ENCODE peak calls at places on chromosomes 3 and 15, in ten cellular contexts. One of them, this sample, is unnamed.
A peak's percentile ranks its signal among the peaks of the same experiment; 100 is the strongest.

GRCh38 chr3:153195480-153195879 is 33.5 kb downstream of the RAP2B start:
- DNase-seq in Caco-2: no peak
- DNase-seq in Peyer's patch: no peak
- DNase-seq in fibroblast of pulmonary artery: no peak
- DNase-seq in BJ: no peak
- DNase-seq in mammary epithelial cell: no peak
- DNase-seq in breast epithelium: no peak
- DNase-seq in RWPE2: no peak
- DNase-seq in K562: no peak
- DNase-seq in left ventricle myocardium inferior: no peak
- DNase-seq in this sample: no peak

GRCh38 chr3:130276203-130276803 is 69.2 kb upstream of the COL6A5 start:
- DNase-seq in mammary epithelial cell: peak; percentile 44
- DNase-seq in K562: peak; percentile 56
- DNase-seq in Peyer's patch: no peak
- DNase-seq in Caco-2: peak; percentile 39
- DNase-seq in breast epithelium: no peak
- DNase-seq in fibroblast of pulmonary artery: peak; percentile 77
- DNase-seq in RWPE2: no peak
- DNase-seq in BJ: no peak
- DNase-seq in left ventricle myocardium inferior: no peak
- DNase-seq in this sample: no peak

GRCh38 chr3:170222647-170223541 is 670 bp downstream of the PRKCI start:
- DNase-seq in K562: peak; percentile 76
- DNase-seq in fibroblast of pulmonary artery: peak; percentile 23
- DNase-seq in mammary epithelial cell: peak; percentile 51
- DNase-seq in RWPE2: peak; percentile 55
- DNase-seq in Peyer's patch: no peak
- DNase-seq in Caco-2: no peak
- DNase-seq in breast epithelium: no peak
- DNase-seq in BJ: no peak
- DNase-seq in left ventricle myocardium inferior: no peak
- DNase-seq in this sample: no peak

GRCh38 chr3:186143280-186143679 is 34.4 kb upstream of the ETV5 start:
- DNase-seq in Caco-2: no peak
- DNase-seq in RWPE2: no peak
- DNase-seq in fibroblast of pulmonary artery: no peak
- DNase-seq in mammary epithelial cell: no peak
- DNase-seq in Peyer's patch: no peak
- DNase-seq in breast epithelium: no peak
- DNase-seq in left ventricle myocardium inferior: no peak
- DNase-seq in K562: no peak
- DNase-seq in BJ: no peak
- DNase-seq in this sample: no peak

GRCh38 chr3:5250467-5251195 is 63.1 kb downstream of the EDEM1 start:
- DNase-seq in K562: no peak
- DNase-seq in left ventricle myocardium inferior: no peak
- DNase-seq in Peyer's patch: no peak
- DNase-seq in Caco-2: peak; percentile 6
- DNase-seq in breast epithelium: peak; percentile 20
- DNase-seq in mammary epithelial cell: peak; percentile 29
- DNase-seq in BJ: no peak
- DNase-seq in RWPE2: no peak
- DNase-seq in fibroblast of pulmonary artery: peak; percentile 27
- DNase-seq in this sample: no peak

GRCh38 chr3:185858502-185859225 is 33.8 kb upstream of the IGF2BP2 start:
- DNase-seq in breast epithelium: no peak
- DNase-seq in fibroblast of pulmonary artery: no peak
- DNase-seq in left ventricle myocardium inferior: no peak
- DNase-seq in Peyer's patch: no peak
- DNase-seq in Caco-2: no peak
- DNase-seq in K562: no peak
- DNase-seq in RWPE2: no peak
- DNase-seq in mammary epithelial cell: no peak
- DNase-seq in BJ: no peak
- DNase-seq in this sample: no peak

GRCh38 chr3:159149633-159150032 is 347.8 kb downstream of the MFSD1 start:
- DNase-seq in breast epithelium: no peak
- DNase-seq in K562: no peak
- DNase-seq in Caco-2: no peak
- DNase-seq in left ventricle myocardium inferior: no peak
- DNase-seq in fibroblast of pulmonary artery: no peak
- DNase-seq in BJ: no peak
- DNase-seq in Peyer's patch: no peak
- DNase-seq in mammary epithelial cell: no peak
- DNase-seq in RWPE2: no peak
- DNase-seq in this sample: no peak

GRCh38 chr15:67915374-67916050 is 75.7 kb upstream of the RNU6-1 start:
- DNase-seq in left ventricle myocardium inferior: peak; percentile 56
- DNase-seq in fibroblast of pulmonary artery: peak; percentile 20
- DNase-seq in RWPE2: no peak
- DNase-seq in BJ: no peak
- DNase-seq in mammary epithelial cell: no peak
- DNase-seq in Peyer's patch: no peak
- DNase-seq in Caco-2: peak; percentile 80
- DNase-seq in K562: no peak
- DNase-seq in breast epithelium: peak; percentile 27
- DNase-seq in this sample: no peak

GRCh38 chr15:77507911-77508310 is 87.2 kb downstream of the HMG20A start:
- DNase-seq in mammary epithelial cell: peak; percentile 84
- DNase-seq in Peyer's patch: no peak
- DNase-seq in fibroblast of pulmonary artery: peak; percentile 86
- DNase-seq in Caco-2: no peak
- DNase-seq in BJ: no peak
- DNase-seq in K562: no peak
- DNase-seq in left ventricle myocardium inferior: peak; percentile 71
- DNase-seq in breast epithelium: peak; percentile 69
- DNase-seq in RWPE2: no peak
- DNase-seq in this sample: no peak

GRCh38 chr3:127970966-127971592 is 56.0 kb downstream of the KBTBD12 start:
- DNase-seq in RWPE2: no peak
- DNase-seq in Peyer's patch: no peak
- DNase-seq in left ventricle myocardium inferior: no peak
- DNase-seq in BJ: no peak
- DNase-seq in fibroblast of pulmonary artery: peak; percentile 69
- DNase-seq in mammary epithelial cell: peak; percentile 41
- DNase-seq in breast epithelium: peak; percentile 23
- DNase-seq in K562: no peak
- DNase-seq in Caco-2: peak; percentile 53
- DNase-seq in this sample: no peak

GRCh38 chr3:76547674-76548073 is 492.2 kb upstream of the ROBO2 start:
- DNase-seq in breast epithelium: no peak
- DNase-seq in BJ: no peak
- DNase-seq in K562: no peak
- DNase-seq in Caco-2: no peak
- DNase-seq in mammary epithelial cell: no peak
- DNase-seq in RWPE2: no peak
- DNase-seq in Peyer's patch: no peak
- DNase-seq in left ventricle myocardium inferior: no peak
- DNase-seq in fibroblast of pulmonary artery: no peak
- DNase-seq in this sample: no peak

GRCh38 chr15:79923068-79923514 is 26.3 kb upstream of the MTHFS start:
- DNase-seq in breast epithelium: peak; percentile 44
- DNase-seq in fibroblast of pulmonary artery: peak; percentile 42
- DNase-seq in BJ: no peak
- DNase-seq in Peyer's patch: peak; percentile 47
- DNase-seq in mammary epithelial cell: peak; percentile 64
- DNase-seq in Caco-2: peak; percentile 67
- DNase-seq in RWPE2: peak; percentile 83
- DNase-seq in K562: peak; percentile 84
- DNase-seq in left ventricle myocardium inferior: peak; percentile 62
- DNase-seq in this sample: peak; percentile 85

DNA sequence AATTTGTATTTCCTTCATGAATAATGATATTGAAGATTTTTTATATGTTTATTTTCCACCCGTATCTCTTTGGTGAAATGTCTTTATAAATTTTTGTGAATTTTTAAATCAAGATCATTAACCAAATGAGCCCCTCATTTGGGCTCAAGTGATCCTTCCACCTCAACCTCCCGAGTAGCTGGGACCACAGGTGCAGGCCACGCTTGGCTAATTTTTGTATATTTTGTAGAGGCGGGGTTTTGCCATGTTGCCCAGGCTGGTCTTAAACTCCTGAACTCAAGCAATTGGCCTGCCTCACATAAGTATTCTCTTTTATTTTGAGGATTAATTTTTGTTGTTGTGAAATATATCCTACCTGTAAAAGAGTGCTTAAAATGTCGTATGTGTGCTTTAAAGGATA is 4.9 kb downstream of the BBS4 start:
- DNase-seq in mammary epithelial cell: no peak
- DNase-seq in fibroblast of pulmonary artery: no peak
- DNase-seq in Peyer's patch: no peak
- DNase-seq in breast epithelium: no peak
- DNase-seq in K562: no peak
- DNase-seq in left ventricle myocardium inferior: no peak
- DNase-seq in Caco-2: no peak
- DNase-seq in BJ: no peak
- DNase-seq in RWPE2: no peak
- DNase-seq in this sample: no peak
- H3K4me3 ChIP-seq in mammary epithelial cell: no peak overlapping the region
- H3K4me3 ChIP-seq in fibroblast of pulmonary artery: no peak overlapping the region
- H3K4me3 ChIP-seq in Peyer's patch: no peak overlapping the region
- H3K4me3 ChIP-seq in breast epithelium: no peak overlapping the region
- H3K4me3 ChIP-seq in K562: no peak overlapping the region
- H3K4me3 ChIP-seq in left ventricle myocardium inferior: no peak overlapping the region
- H3K4me3 ChIP-seq in Caco-2: no peak overlapping the region
- H3K4me3 ChIP-seq in BJ: no peak overlapping the region
- H3K4me3 ChIP-seq in RWPE2: no peak overlapping the region
- H3K4me3 ChIP-seq in this sample: no peak overlapping the region

GRCh38 chr15:89888214-89888804 is 5.5 kb downstream of the AP3S2 start:
- DNase-seq in mammary epithelial cell: peak; percentile 44
- DNase-seq in fibroblast of pulmonary artery: peak; percentile 78
- DNase-seq in Caco-2: peak; percentile 39
- DNase-seq in K562: no peak
- DNase-seq in breast epithelium: no peak
- DNase-seq in Peyer's patch: no peak
- DNase-seq in left ventricle myocardium inferior: no peak
- DNase-seq in BJ: peak; percentile 67
- DNase-seq in RWPE2: no peak
- DNase-seq in this sample: no peak
- TF ChIP-seq CTCF in mammary epithelial cell: peak; percentile 55
- TF ChIP-seq CTCF in fibroblast of pulmonary artery: peak; percentile 58
- TF ChIP-seq CTCF in Caco-2: peak; percentile 48
- TF ChIP-seq CTCF in K562: peak; percentile 55
- TF ChIP-seq CTCF in breast epithelium: peak; percentile 35
- TF ChIP-seq CTCF in Peyer's patch: peak; percentile 67
- TF ChIP-seq CTCF in left ventricle myocardium inferior: peak; percentile 19
- TF ChIP-seq CTCF in BJ: peak; percentile 66
- TF ChIP-seq CTCF in RWPE2: peak; percentile 82
- TF ChIP-seq CTCF in this sample: peak; percentile 44

GRCh38 chr3:194484614-194485013 is 2.2 kb downstream of the ATP13A3 start:
- DNase-seq in Caco-2: no peak
- DNase-seq in Peyer's patch: no peak
- DNase-seq in RWPE2: no peak
- DNase-seq in BJ: no peak
- DNase-seq in breast epithelium: no peak
- DNase-seq in K562: no peak
- DNase-seq in left ventricle myocardium inferior: no peak
- DNase-seq in fibroblast of pulmonary artery: no peak
- DNase-seq in mammary epithelial cell: no peak
- DNase-seq in this sample: no peak
- H3K4me3 ChIP-seq in Caco-2: no peak overlapping the region
- H3K4me3 ChIP-seq in Peyer's patch: no peak overlapping the region
- H3K4me3 ChIP-seq in RWPE2: no peak overlapping the region
- H3K4me3 ChIP-seq in BJ: peak overlapping the region; percentile 61
- H3K4me3 ChIP-seq in breast epithelium: no peak overlapping the region
- H3K4me3 ChIP-seq in K562: no peak overlapping the region
- H3K4me3 ChIP-seq in left ventricle myocardium inferior: peak overlapping the region; percentile 80
- H3K4me3 ChIP-seq in fibroblast of pulmonary artery: peak overlapping the region; percentile 98
- H3K4me3 ChIP-seq in mammary epithelial cell: no peak overlapping the region
- H3K4me3 ChIP-seq in this sample: peak overlapping the region; percentile 91

DNA sequence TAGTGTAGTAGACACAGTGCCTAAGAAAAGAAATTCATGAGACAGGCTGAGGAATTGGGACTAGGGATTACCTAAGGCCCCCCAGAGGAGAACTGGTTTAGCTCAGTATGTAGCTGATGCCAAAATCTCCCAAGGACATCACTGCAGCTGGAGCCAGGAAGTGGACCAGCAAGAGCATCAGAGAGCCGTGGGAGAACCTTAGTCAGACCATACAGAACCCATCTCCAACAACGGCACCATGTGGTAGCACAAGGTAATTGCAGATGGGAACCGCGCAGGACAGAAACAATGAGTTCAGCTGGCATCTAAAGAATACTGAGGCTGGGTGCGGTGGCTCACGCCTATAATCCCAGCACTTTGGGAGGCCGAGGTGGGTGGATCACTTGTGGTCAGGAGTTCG is 81.7 kb downstream of the WNT5A start:
- DNase-seq in fibroblast of pulmonary artery: peak; percentile 35
- DNase-seq in Caco-2: peak; percentile 15
- DNase-seq in K562: peak; percentile 31
- DNase-seq in BJ: no peak
- DNase-seq in breast epithelium: no peak
- DNase-seq in mammary epithelial cell: peak; percentile 17
- DNase-seq in RWPE2: no peak
- DNase-seq in Peyer's patch: no peak
- DNase-seq in left ventricle myocardium inferior: no peak
- DNase-seq in this sample: no peak
- TF ChIP-seq CTCF in fibroblast of pulmonary artery: peak; percentile 39
- TF ChIP-seq CTCF in Caco-2: no peak
- TF ChIP-seq CTCF in K562: peak; percentile 24
- TF ChIP-seq CTCF in BJ: peak; percentile 17
- TF ChIP-seq CTCF in breast epithelium: no peak
- TF ChIP-seq CTCF in mammary epithelial cell: peak; percentile 38
- TF ChIP-seq CTCF in RWPE2: peak; percentile 27
- TF ChIP-seq CTCF in Peyer's patch: no peak
- TF ChIP-seq CTCF in left ventricle myocardium inferior: peak; percentile 27
- TF ChIP-seq CTCF in this sample: peak; percentile 43

GRCh38 chr3:112973325-112974177 is 1.4 kb downstream of the CD200R1 start:
- DNase-seq in K562: no peak
- DNase-seq in Peyer's patch: peak; percentile 50
- DNase-seq in BJ: no peak
- DNase-seq in left ventricle myocardium inferior: no peak
- DNase-seq in mammary epithelial cell: no peak
- DNase-seq in breast epithelium: no peak
- DNase-seq in RWPE2: no peak
- DNase-seq in Caco-2: no peak
- DNase-seq in fibroblast of pulmonary artery: no peak
- DNase-seq in this sample: peak; percentile 55
- H3K4me3 ChIP-seq in K562: no peak overlapping the region
- H3K4me3 ChIP-seq in Peyer's patch: peak overlapping the region; percentile 24
- H3K4me3 ChIP-seq in BJ: no peak overlapping the region
- H3K4me3 ChIP-seq in left ventricle myocardium inferior: peak overlapping the region; percentile 36
- H3K4me3 ChIP-seq in mammary epithelial cell: no peak overlapping the region
- H3K4me3 ChIP-seq in breast epithelium: peak overlapping the region; percentile 13
- H3K4me3 ChIP-seq in RWPE2: no peak overlapping the region
- H3K4me3 ChIP-seq in Caco-2: no peak overlapping the region
- H3K4me3 ChIP-seq in fibroblast of pulmonary artery: no peak overlapping the region
- H3K4me3 ChIP-seq in this sample: peak overlapping the region; percentile 57

DNA sequence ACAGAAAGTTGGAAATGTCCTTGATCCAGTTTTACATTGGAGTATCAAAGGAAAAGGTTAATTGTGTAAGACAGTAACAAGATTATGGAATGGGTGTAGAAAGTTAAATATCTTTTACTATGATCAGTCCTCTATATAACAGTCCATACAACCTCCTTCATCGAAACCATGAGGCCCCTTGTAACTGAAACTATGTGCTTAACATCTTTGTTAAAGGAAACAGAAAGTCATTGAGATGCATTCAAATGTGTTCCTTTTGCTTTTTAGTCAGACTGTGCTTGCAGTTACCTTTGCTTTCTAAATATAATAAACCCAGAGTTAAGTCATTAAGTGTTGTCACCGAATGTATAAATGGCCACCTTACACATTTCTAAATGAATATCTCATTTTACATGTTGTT is 1298.5 kb downstream of the ROBO2 start:
- DNase-seq in left ventricle myocardium inferior: no peak
- DNase-seq in RWPE2: no peak
- DNase-seq in breast epithelium: no peak
- DNase-seq in mammary epithelial cell: no peak
- DNase-seq in BJ: no peak
- DNase-seq in Peyer's patch: no peak
- DNase-seq in fibroblast of pulmonary artery: no peak
- DNase-seq in Caco-2: no peak
- DNase-seq in K562: no peak
- DNase-seq in this sample: no peak
- TF ChIP-seq CTCF in left ventricle myocardium inferior: no peak
- TF ChIP-seq CTCF in RWPE2: no peak
- TF ChIP-seq CTCF in breast epithelium: no peak
- TF ChIP-seq CTCF in mammary epithelial cell: no peak
- TF ChIP-seq CTCF in BJ: no peak
- TF ChIP-seq CTCF in Peyer's patch: no peak
- TF ChIP-seq CTCF in fibroblast of pulmonary artery: no peak
- TF ChIP-seq CTCF in Caco-2: no peak
- TF ChIP-seq CTCF in K562: no peak
- TF ChIP-seq CTCF in this sample: no peak

This sample was measured in GM06990.